ENCODE peak calls at places on chromosomes 6 and 20, in four cellular contexts. T is HFFc6, O is type B pancreatic cell, Q is GM20000. I is an unnamed sample.

GRCh38 chr6:161417712-161418457 is 144.0 kb upstream of the AGPAT4 start:
- DNase-seq in T (no peak), O (no peak), Q (no peak), I (peak; percentile 30)

GRCh38 chr6:92706976-92707375 is 712.4 kb downstream of the EPHA7 start:
- DNase-seq in T (no peak), O (no peak), Q (no peak), I (no peak)

GRCh38 chr6:36969240-36969691 is 14.7 kb downstream of the PI16 start:
- DNase-seq in T (no peak), O (no peak), Q (no peak), I (no peak)

GRCh38 chr20:34825530-34826362 is at the start of gene NCOA6:
- DNase-seq in T (peak; percentile 24), O (peak; percentile 89), Q (peak; percentile 93), I (peak; percentile 52)

GRCh38 chr6:86856937-86857563 is 80.3 kb upstream of the HTR1E start:
- DNase-seq in T (peak; percentile 20), O (no peak), Q (peak; percentile 21), I (no peak)

GRCh38 chr6:150320450-150320849 is 48.4 kb upstream of the IYD start:
- DNase-seq in T (no peak), O (no peak), Q (no peak), I (no peak)

GRCh38 chr6:144895890-144896289 is 610.8 kb downstream of the UTRN start:
- DNase-seq in T (no peak), O (no peak), Q (no peak), I (no peak)

GRCh38 chr20:60332523-60332922 is 374.3 kb downstream of the CDH26 start:
- DNase-seq in T (no peak), O (no peak), Q (no peak), I (no peak)

GRCh38 chr6:139230421-139230840 is 61.4 kb downstream of the TXLNB start:
- DNase-seq in T (peak; percentile 28), O (no peak), Q (no peak), I (no peak)

GRCh38 chr6:29992792-29993191 is 50.5 kb downstream of the HLA-A start:
- DNase-seq in T (peak; percentile 68), O (no peak), Q (no peak), I (no peak)

GRCh38 chr6:76381612-76382011 is 309.1 kb upstream of the IMPG1 start:
- DNase-seq in T (no peak), O (no peak), Q (no peak), I (no peak)

GRCh38 chr6:18498408-18498807 is 111.3 kb downstream of the RNF144B start:
- DNase-seq in T (no peak), O (no peak), Q (no peak), I (no peak)

GRCh38 chr6:137756788-137757187 is 110.3 kb upstream of the TNFAIP3 start:
- DNase-seq in T (no peak), O (no peak), Q (no peak), I (no peak)

GRCh38 chr6:53628354-53629119 is 37.0 kb downstream of the KLHL31 start:
- DNase-seq in T (peak; percentile 28), O (no peak), Q (no peak), I (no peak)

GRCh38 chr6:13729891-13730290 is 18.3 kb upstream of the RANBP9 start:
- DNase-seq in T (peak; percentile 58), O (no peak), Q (no peak), I (no peak)

GRCh38 chr6:64996301-64996700 is 710.7 kb downstream of the EYS start:
- DNase-seq in T (no peak), O (no peak), Q (no peak), I (no peak)

GRCh38 chr6:143774347-143774746 is 68.8 kb upstream of the LTV1 start:
- DNase-seq in T (no peak), O (no peak), Q (no peak), I (no peak)

GRCh38 chr20:730005-730404 is 38.3 kb downstream of the SLC52A3 start:
- DNase-seq in T (no peak), O (no peak), Q (no peak), I (no peak)

GRCh38 chr6:28969129-28969528 is 36.0 kb downstream of the ZNF311 start:
- DNase-seq in T (no peak), O (no peak), Q (no peak), I (no peak)

GRCh38 chr6:43972179-43972914 is 154.9 kb downstream of the MRPL14 start:
- DNase-seq in T (no peak), O (peak; percentile 50), Q (no peak), I (no peak)

GRCh38 chr6:25052181-25052580 is 116.4 kb upstream of the RIPOR2 start:
- DNase-seq in T (no peak), O (no peak), Q (no peak), I (no peak)

GRCh38 chr6:17280552-17281090 is 540 bp upstream of the RBM24 start:
- DNase-seq in T (peak; percentile 12), O (peak; percentile 73), Q (peak; percentile 16), I (no peak)

DNA sequence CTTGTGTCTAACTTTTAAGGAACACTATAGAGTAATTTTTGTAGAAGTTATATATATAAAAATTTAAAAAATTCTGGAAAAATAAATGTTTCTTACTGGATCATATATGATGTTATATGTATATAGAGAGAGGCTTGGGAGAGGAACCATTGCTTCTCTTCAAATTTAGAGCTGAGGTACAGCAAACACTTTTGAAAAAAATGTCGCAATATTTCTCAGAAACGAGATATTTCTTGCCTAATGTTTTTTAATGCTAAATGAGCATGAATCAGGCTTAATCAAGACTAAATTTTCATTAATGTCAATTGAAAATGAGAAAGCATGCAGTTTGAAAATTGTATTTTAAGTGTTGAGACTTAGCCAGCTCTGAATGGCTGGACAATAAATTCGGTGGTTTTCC is 2.6 kb downstream of the PKIB start:
- DNase-seq in T (no peak), O (no peak), Q (no peak), I (no peak)
- TF ChIP-seq CTCF in T (no peak), O (no peak), Q (no peak), I (no peak)

DNA sequence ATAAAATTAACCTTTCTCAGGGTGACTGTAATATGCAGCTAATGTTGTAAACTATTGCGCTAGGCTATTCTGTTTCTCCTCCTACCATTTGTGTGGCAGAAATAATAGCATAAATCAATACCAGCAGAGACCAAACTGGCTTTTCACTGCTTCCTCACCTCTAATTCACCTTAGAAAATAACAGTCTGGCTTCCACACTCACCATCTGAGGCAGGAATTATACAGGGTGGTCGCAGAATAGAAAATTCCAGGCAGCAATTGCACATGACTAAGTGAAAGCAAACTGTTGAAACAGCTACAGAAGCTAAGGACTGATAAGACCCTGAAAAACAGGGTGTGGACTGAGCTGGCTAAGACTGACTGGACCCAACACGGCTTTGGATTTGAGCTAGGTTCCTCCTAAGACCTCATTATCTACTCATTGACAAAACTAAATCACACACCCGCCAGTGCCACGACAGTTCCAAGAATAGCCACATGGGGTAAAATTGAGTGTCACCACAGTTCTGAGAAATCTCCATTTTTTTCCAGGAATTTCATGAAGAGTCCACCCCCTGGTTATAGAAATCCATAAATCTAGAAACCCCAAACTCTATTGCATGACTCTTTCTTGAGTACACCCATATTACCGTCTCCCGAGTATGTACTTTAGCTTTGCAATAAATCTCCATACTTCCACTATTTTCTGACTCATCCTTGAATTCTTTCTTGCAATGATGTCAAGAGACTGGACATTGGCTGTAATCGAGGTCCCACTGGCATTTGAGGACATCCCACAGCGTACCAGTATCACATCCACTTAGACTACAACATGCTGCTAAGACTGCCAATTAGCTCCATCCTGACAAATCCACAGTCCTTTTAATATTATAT is 60.9 kb upstream of the KCNQ5 start:
- DNase-seq in T (no peak), O (no peak), Q (no peak), I (no peak)
- TF ChIP-seq CTCF in T (peak; percentile 57), O (peak; percentile 51), Q (no peak), I (no peak)

GRCh38 chr20:45823949-45824835 is 2.9 kb downstream of the TNNC2 start:
- DNase-seq in T (peak; percentile 20), O (no peak), Q (peak; percentile 62), I (no peak)
- TF ChIP-seq CTCF in T (peak; percentile 64), O (peak; percentile 48), Q (no peak), I (peak; percentile 45)

GRCh38 chr6:34855463-34855862 is 32.4 kb downstream of the TAF11 start:
- DNase-seq in T (no peak), O (no peak), Q (no peak), I (no peak)
- TF ChIP-seq CTCF in T (no peak), O (no peak), Q (no peak), I (no peak)

DNA sequence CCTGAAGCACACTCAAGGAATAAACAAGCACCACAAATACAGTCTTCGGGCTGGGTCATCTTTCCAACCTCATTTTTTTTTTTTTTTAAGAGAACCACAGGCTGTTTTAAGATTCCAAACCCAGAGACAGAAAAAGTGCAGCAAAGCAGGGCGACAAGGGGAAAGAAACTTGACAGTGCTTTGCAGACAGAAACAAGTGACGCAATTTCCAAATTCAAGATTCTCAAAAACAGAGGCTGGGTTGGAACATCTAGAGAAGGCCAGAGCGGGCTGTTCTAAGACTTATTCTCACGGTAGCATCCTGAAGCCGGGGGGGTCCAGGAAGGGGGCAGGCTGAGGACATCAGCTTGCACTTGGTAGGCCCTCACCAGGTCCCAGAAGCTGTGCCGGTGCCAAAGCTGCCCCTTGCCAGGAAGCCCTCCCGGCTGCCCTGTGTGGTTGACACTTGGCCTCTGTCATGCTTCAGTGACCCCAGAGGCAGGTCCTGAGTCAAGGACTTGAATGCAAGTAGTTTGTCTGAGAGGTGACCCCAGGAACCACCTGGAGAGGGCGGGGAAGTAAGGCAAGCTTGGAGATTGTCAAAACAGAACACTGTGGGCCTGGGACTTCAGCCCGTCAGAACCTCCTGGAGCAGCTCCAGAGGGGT is 50.5 kb downstream of the BMP7 start:
- DNase-seq in T (no peak), O (no peak), Q (no peak), I (no peak)
- TF ChIP-seq CTCF in T (no peak), O (no peak), Q (no peak), I (no peak)

GRCh38 chr6:56995347-56995746 is 40.4 kb downstream of the BEND6 start:
- DNase-seq in T (no peak), O (no peak), Q (no peak), I (no peak)
- TF ChIP-seq CTCF in T (peak; percentile 36), O (no peak), Q (no peak), I (no peak)